ENCODE peak calls at places on chromosomes 1 and 21, in four cellular contexts. O is pulmonary artery endothelial cell, A is hippocampal formation, F is fibroblast of mammary gland. W is an unnamed sample.

GRCh38 chr1:151990856-151991198 is 2.8 kb downstream of the S100A10 start:
- DNase-seq in O (no peak), A (no peak), F (peak), W (peak)

GRCh38 chr1:244236101-244236500 is 185.0 kb downstream of the ZBTB18 start:
- DNase-seq in O (peak), A (no peak), F (no peak), W (peak)

GRCh38 chr1:110603058-110603457 is 3.1 kb downstream of the KCNA2 start:
- DNase-seq in O (no peak), A (no peak), F (no peak), W (no peak)

GRCh38 chr1:164771568-164772350 is 212.8 kb downstream of the PBX1 start:
- DNase-seq in O (no peak), A (no peak), F (peak), W (peak)

GRCh38 chr1:200917291-200917817 is 22.7 kb downstream of the INAVA start:
- DNase-seq in O (no peak), A (no peak), F (no peak), W (no peak)

GRCh38 chr21:43603641-43604504 is 55.4 kb downstream of the HSF2BP start:
- DNase-seq in O (no peak), A (no peak), F (peak), W (peak)

GRCh38 chr1:245678866-245679411 is 524.2 kb downstream of the KIF26B start:
- DNase-seq in O (no peak), A (no peak), F (no peak), W (no peak)

GRCh38 chr21:38121888-38122705 is 134.7 kb upstream of the KCNJ15 start:
- DNase-seq in O (no peak), A (no peak), F (no peak), W (no peak)

GRCh38 chr1:116483481-116484309 is 87.1 kb downstream of the CD58 start:
- DNase-seq in O (no peak), A (no peak), F (no peak), W (no peak)

GRCh38 chr1:70426154-70427131 is 15.4 kb downstream of the CTH start:
- DNase-seq in O (no peak), A (no peak), F (no peak), W (no peak)

GRCh38 chr1:27111771-27112573 is 43.0 kb downstream of the SLC9A1 start:
- DNase-seq in O (peak), A (peak), F (peak), W (peak)

GRCh38 chr21:30463713-30464112 is 16.5 kb downstream of the KRTAP19-1 start:
- DNase-seq in O (no peak), A (no peak), F (peak), W (no peak)

GRCh38 chr1:158374864-158375263 is 21.2 kb downstream of the CD1E start:
- DNase-seq in O (no peak), A (no peak), F (no peak), W (no peak)

GRCh38 chr1:203305809-203306088 is 430 bp downstream of the BTG2 start:
- DNase-seq in O (no peak), A (no peak), F (no peak), W (no peak)

GRCh38 chr1:113641396-113641795 is 117.9 kb downstream of the PHTF1 start:
- DNase-seq in O (no peak), A (no peak), F (no peak), W (no peak)

GRCh38 chr1:39262802-39263201 is 58.3 kb downstream of the MACF1 start:
- DNase-seq in O (no peak), A (no peak), F (no peak), W (peak)

GRCh38 chr1:92446546-92446945 is 40.2 kb downstream of the GFI1 start:
- DNase-seq in O (no peak), A (no peak), F (peak), W (peak)

GRCh38 chr1:87800006-87800405 is 471.3 kb downstream of the LMO4 start:
- DNase-seq in O (no peak), A (no peak), F (no peak), W (peak)

GRCh38 chr1:52825868-52826267 is 16.7 kb upstream of the ZYG11A start:
- DNase-seq in O (no peak), A (no peak), F (peak), W (peak)

GRCh38 chr1:244815600-244816099 is 19.8 kb upstream of the COX20 start:
- DNase-seq in O (no peak), A (no peak), F (no peak), W (no peak)

GRCh38 chr1:17645512-17645911 is 106.0 kb downstream of the ARHGEF10L start:
- DNase-seq in O (no peak), A (no peak), F (no peak), W (no peak)

GRCh38 chr1:65178235-65178634 is 30.2 kb downstream of the AK4 start:
- DNase-seq in O (no peak), A (no peak), F (no peak), W (no peak)

GRCh38 chr1:93014156-93014555 is 52.9 kb upstream of the DIPK1A start:
- DNase-seq in O (no peak), A (no peak), F (no peak), W (peak)

GRCh38 chr1:5141750-5142149 is 487.3 kb downstream of the AJAP1 start:
- DNase-seq in O (no peak), A (no peak), F (no peak), W (no peak)

GRCh38 chr21:38486221-38486620 is 12.1 kb downstream of the ERG start:
- DNase-seq in O (no peak), A (no peak), F (no peak), W (peak)

GRCh38 chr1:20255666-20256065 is 35.0 kb upstream of the VWA5B1 start:
- DNase-seq in O (no peak), A (peak), F (peak), W (peak)

GRCh38 chr1:180415985-180416633 is 86.3 kb downstream of the ACBD6 start:
- DNase-seq in O (peak), A (no peak), F (peak), W (peak)

GRCh38 chr1:177802304-177802703 is 167.6 kb downstream of the SEC16B start:
- DNase-seq in O (no peak), A (no peak), F (no peak), W (no peak)

GRCh38 chr1:183567584-183567983 is 22.7 kb downstream of the NCF2 start:
- DNase-seq in O (no peak), A (no peak), F (peak), W (peak)

GRCh38 chr21:31184462-31184861 is 146.2 kb upstream of the KRTAP19-8 start:
- DNase-seq in O (no peak), A (no peak), F (no peak), W (no peak)

GRCh38 chr21:38818336-38818723 is 12.6 kb downstream of the ETS2 start:
- DNase-seq in O (no peak), A (no peak), F (no peak), W (no peak)

GRCh38 chr21:29650561-29651022 is 289.2 kb downstream of the GRIK1 start:
- DNase-seq in O (no peak), A (no peak), F (no peak), W (no peak)

GRCh38 chr1:246280551-246280950 is 226.5 kb downstream of the SMYD3 start:
- DNase-seq in O (no peak), A (no peak), F (peak), W (peak)

GRCh38 chr1:246131095-246131494 is 376.0 kb downstream of the SMYD3 start:
- DNase-seq in O (no peak), A (no peak), F (no peak), W (no peak)

GRCh38 chr1:223714421-223714724 is 2.0 kb downstream of the CAPN2 start:
- DNase-seq in O (no peak), A (no peak), F (no peak), W (no peak)

GRCh38 chr1:23020731-23021130 is 1.5 kb downstream of the KDM1A start:
- DNase-seq in O (no peak), A (no peak), F (no peak), W (no peak)

GRCh38 chr1:205454903-205455335 is 926 bp downstream of the BLACAT1 start:
- DNase-seq in O (no peak), A (no peak), F (no peak), W (no peak)

GRCh38 chr1:119010201-119010600 is 22.1 kb upstream of the TBX15 start:
- DNase-seq in O (no peak), A (no peak), F (peak), W (no peak)

W was measured in iris pigment epithelial cell.